ENCODE peak calls at places on chromosomes 12 and 14, in six cellular contexts. L is esophagus muscularis mucosa, H is GM23338, I is GM12878, B is prostate gland, Y is spleen. T is an unnamed sample.

GRCh38 chr14:24398298-24398942 is 383 bp upstream of the NYNRIN start:
- DNase-seq in B (no peak), H (peak), I (no peak), L (no peak), Y (no peak), T (no peak)

GRCh38 chr12:124461851-124462623 is 105.4 kb downstream of the NCOR2 start:
- DNase-seq in H (no peak), L (no peak), I (no peak), B (no peak), Y (peak), T (peak)

GRCh38 chr12:6788972-6789905 is at the start of gene CD4:
- DNase-seq in Y (peak), H (peak), I (no peak), B (no peak), L (no peak), T (peak)

GRCh38 chr14:53304726-53305381 is 151.7 kb upstream of the DDHD1 start:
- DNase-seq in B (no peak), Y (no peak), L (no peak), I (no peak), H (no peak), T (no peak)

GRCh38 chr12:78359530-78359929 is 505.0 kb upstream of the SYT1 start:
- DNase-seq in L (no peak), H (no peak), Y (no peak), I (no peak), B (no peak), T (no peak)

GRCh38 chr14:85580536-85581165 is 50.7 kb downstream of the FLRT2 start:
- DNase-seq in H (no peak), L (no peak), I (no peak), B (no peak), Y (no peak), T (no peak)

GRCh38 chr12:80936642-80937390 is 918 bp downstream of the LIN7A start:
- DNase-seq in B (peak), Y (peak), H (peak), L (no peak), I (no peak), T (peak)

GRCh38 chr12:82740129-82741000 is 53.7 kb downstream of the TMTC2 start:
- DNase-seq in B (no peak), I (no peak), L (no peak), H (peak), Y (no peak), T (no peak)

GRCh38 chr14:104888489-104889373 is 23.7 kb downstream of the CEP170B start:
- DNase-seq in L (no peak), H (no peak), I (no peak), Y (peak), B (no peak), T (peak)

GRCh38 chr12:41108032-41108431 is 80.1 kb upstream of the PDZRN4 start:
- DNase-seq in B (no peak), L (no peak), I (no peak), H (no peak), Y (no peak), T (no peak)

GRCh38 chr12:107759410-107759809 is 1.5 kb downstream of the PRDM4 start:
- DNase-seq in H (no peak), B (peak), I (no peak), Y (no peak), L (no peak), T (peak)

GRCh38 chr14:29240046-29240445 is 473.5 kb downstream of the FOXG1 start:
- DNase-seq in L (no peak), Y (no peak), I (no peak), B (no peak), H (no peak), T (no peak)

GRCh38 chr12:27623645-27624044 is 72.6 kb upstream of the REP15 start:
- DNase-seq in B (no peak), I (no peak), H (no peak), Y (no peak), L (no peak), T (no peak)

GRCh38 chr14:90093942-90094595 is 32.3 kb downstream of the KCNK13 start:
- DNase-seq in I (no peak), B (no peak), L (peak), H (no peak), Y (no peak), T (no peak)

GRCh38 chr12:68835333-68835908 is 27.4 kb downstream of the MDM2 start:
- DNase-seq in Y (no peak), H (no peak), L (no peak), B (no peak), I (no peak), T (no peak)

GRCh38 chr12:40697566-40698257 is 5.5 kb downstream of the CNTN1 start:
- DNase-seq in L (no peak), I (no peak), H (no peak), B (peak), Y (no peak), T (no peak)

GRCh38 chr14:22189873-22190272 is 399.2 kb downstream of the DAD1 start:
- DNase-seq in H (no peak), L (no peak), B (no peak), I (no peak), Y (no peak), T (no peak)

GRCh38 chr12:53005215-53005985 is 856 bp upstream of the EIF4B start:
- DNase-seq in B (no peak), L (no peak), H (peak), I (no peak), Y (peak), T (no peak)

GRCh38 chr12:49049566-49050224 is 10.9 kb downstream of the KMT2D start:
- DNase-seq in I (no peak), Y (peak), B (no peak), H (no peak), L (no peak), T (no peak)

GRCh38 chr12:47414511-47414910 is 291.3 kb downstream of the RPAP3 start:
- DNase-seq in H (no peak), I (no peak), Y (no peak), L (no peak), B (no peak), T (no peak)

GRCh38 chr12:82651489-82651888 is 35.2 kb upstream of the TMTC2 start:
- DNase-seq in B (no peak), L (no peak), Y (no peak), H (no peak), I (no peak), T (no peak)

GRCh38 chr12:13036881-13037280 is 7.3 kb upstream of the FAM234B start:
- DNase-seq in I (no peak), L (no peak), H (no peak), B (no peak), Y (no peak), T (no peak)

GRCh38 chr14:42224053-42224888 is 617.6 kb downstream of the LRFN5 start:
- DNase-seq in Y (no peak), B (peak), I (peak), L (no peak), H (peak), T (no peak)

GRCh38 chr14:71403673-71404072 is 496.4 kb downstream of the PCNX1 start:
- DNase-seq in B (no peak), H (peak), I (peak), L (no peak), Y (no peak), T (no peak)

DNA sequence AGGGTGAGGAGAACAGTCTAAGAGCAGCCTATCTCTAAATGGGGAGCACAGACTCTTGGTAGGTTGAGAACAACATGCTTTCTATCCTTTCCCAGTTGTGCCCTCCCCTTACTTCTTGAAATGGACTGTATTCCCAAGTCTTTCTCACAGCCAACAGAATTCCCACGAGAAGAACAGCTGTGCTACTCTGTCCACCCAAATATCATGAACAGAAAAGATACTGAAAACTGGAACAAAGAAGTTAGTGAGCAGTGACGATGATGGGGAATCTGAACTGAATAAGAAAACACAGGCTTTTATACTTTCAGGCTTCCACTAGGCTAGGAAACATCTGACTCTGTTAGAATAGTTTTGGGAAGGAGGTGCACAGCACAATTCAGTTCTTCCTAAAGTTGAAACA is 3.4 kb downstream of the NACA start:
- DNase-seq in H (no peak), L (no peak), I (no peak), Y (no peak), B (no peak), T (no peak)
- TF ChIP-seq POLR2AphosphoS5 in H (no peak), L (no peak), I (no peak), Y (no peak), B (no peak), T (no peak)

GRCh38 chr14:75452900-75453816 is 25.3 kb downstream of the JDP2 start:
- DNase-seq in I (no peak), H (peak), B (peak), Y (peak), L (no peak), T (peak)
- H3K4me3 ChIP-seq in I (no peak), H (peak), B (no peak), Y (no peak), L (peak), T (no peak)

GRCh38 chr14:99684356-99684952 is 356 bp downstream of the CYP46A1 start:
- DNase-seq in I (no peak), Y (no peak), B (no peak), H (no peak), L (no peak), T (no peak)
- H3K27ac ChIP-seq in I (no peak), Y (peak), B (peak), H (no peak), L (peak), T (peak)

DNA sequence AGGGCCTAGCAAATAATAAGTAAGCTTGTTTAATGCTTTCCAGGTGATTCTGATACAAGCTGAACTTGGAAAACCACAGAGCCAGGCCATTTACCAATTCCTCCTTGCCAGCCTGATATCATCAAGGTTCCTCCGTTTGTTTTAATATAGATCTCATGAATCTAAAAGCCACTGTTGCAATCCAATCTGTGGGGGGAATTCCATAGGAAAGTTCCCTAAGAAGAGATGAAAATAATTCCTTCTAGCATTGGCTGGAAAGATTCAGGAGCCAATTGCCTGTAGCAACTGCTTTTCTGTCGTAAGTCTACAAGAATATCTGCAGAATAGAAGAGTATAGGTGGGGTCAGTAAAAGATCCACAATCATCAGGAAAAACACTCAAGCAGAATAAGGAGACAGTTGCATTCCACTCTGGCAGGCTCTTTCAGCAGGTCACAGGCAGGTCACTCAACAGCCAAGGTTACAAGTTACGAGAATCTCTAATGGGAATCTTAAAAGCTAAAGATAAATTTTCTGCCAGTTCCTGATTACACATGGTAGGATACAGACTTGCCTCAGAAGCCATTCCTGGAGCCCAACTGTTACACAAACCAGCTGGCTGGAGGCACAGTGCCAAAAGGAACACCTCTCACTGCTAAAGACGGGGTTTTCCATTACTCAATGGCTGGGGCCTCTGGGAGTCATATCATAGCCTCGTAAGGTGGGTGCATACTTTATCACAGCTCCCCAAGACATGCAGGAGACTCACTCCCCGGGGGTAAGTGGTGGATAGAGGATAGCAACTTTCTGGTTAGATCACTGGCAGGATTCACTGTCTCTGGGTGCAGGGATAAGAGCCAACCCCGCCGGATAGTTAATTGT is 43.6 kb downstream of the FGD6 start:
- DNase-seq in H (no peak), B (peak), L (peak), Y (no peak), I (no peak), T (no peak)
- TF ChIP-seq POLR2AphosphoS5 in H (no peak), B (peak), L (peak), Y (peak), I (no peak), T (peak)

DNA sequence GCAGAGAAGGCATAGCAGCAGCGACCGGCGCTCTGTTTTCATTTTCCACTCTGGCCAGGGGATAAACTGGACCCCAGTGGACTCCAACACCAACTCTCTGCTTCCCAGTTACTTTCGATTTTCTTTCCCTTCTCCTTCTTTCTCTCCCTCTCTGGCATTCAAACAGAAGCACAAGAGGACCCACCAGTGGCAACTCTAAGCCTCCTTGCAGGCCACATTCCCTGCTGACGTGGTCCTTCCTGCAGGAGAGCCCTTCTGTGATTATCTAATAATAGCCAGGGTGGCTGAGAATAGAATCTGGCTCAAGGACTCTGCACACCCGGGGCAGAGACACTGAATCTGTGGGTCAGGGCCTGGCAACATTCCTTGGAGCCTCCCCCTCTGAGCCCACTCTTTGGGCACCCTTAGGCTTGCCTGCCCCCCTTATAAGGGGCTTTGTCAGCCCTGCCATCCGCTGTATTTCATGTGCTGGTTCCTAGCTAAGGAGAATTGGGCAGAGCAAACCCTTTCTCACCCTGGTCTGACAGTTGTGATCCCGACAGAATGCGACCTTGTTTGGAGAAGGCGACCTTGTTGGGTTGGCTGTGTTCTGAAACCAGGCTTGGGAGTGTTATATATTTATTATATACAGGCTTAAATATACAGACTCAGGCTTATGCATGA is 8.2 kb upstream of the HOXC6 start:
- DNase-seq in L (no peak), I (no peak), B (no peak), H (no peak), Y (no peak), T (no peak)
- H3K4me3 ChIP-seq in L (no peak), I (no peak), B (no peak), H (peak), Y (no peak), T (no peak)

GRCh38 chr12:115049617-115050016 is 365.6 kb upstream of the TBX3 start:
- DNase-seq in Y (no peak), B (no peak), L (no peak), I (no peak), H (no peak), T (no peak)
- H3K27ac ChIP-seq in Y (no peak), B (no peak), L (no peak), I (no peak), H (no peak), T (no peak)